ENCODE peak calls at places on chromosomes 7 and 10, in five cellular contexts. G, O, V, A and W are unnamed samples.

GRCh38 chr10:117137031-117137910 is 799 bp downstream of the VAX1 start:
- DNase-seq in G (no peak), O (no peak), V (no peak), A (peak; percentile 51), W (no peak)

GRCh38 chr7:21850531-21851285 is 95.0 kb downstream of the CDCA7L start:
- DNase-seq in G (no peak), O (no peak), V (peak; percentile 11), A (peak; percentile 27), W (no peak)

GRCh38 chr7:54773472-54774399 is 14.7 kb upstream of the SEC61G start:
- DNase-seq in G (peak; percentile 89), O (peak; percentile 81), V (peak; percentile 84), A (peak; percentile 94), W (peak; percentile 57)

GRCh38 chr10:78407009-78407711 is 373.5 kb downstream of the RPS24 start:
- DNase-seq in G (peak; percentile 89), O (peak; percentile 97), V (peak; percentile 93), A (peak; percentile 100), W (peak; percentile 88)

GRCh38 chr7:83936056-83936703 is 258.4 kb downstream of the SEMA3A start:
- DNase-seq in G (peak; percentile 72), O (peak; percentile 13), V (peak; percentile 81), A (peak; percentile 76), W (peak; percentile 53)

GRCh38 chr10:110184363-110184762 is 23.0 kb upstream of the MXI1 start:
- DNase-seq in G (no peak), O (no peak), V (no peak), A (no peak), W (no peak)

GRCh38 chr10:111835562-111835961 is 348.0 kb downstream of the GPAM start:
- DNase-seq in G (no peak), O (no peak), V (no peak), A (no peak), W (no peak)

GRCh38 chr10:58412502-58412961 is 27.3 kb downstream of the TFAM start:
- DNase-seq in G (no peak), O (no peak), V (peak; percentile 63), A (peak; percentile 58), W (peak; percentile 26)

GRCh38 chr7:71538210-71538609 is 406.3 kb downstream of the GALNT17 start:
- DNase-seq in G (no peak), O (no peak), V (no peak), A (no peak), W (no peak)

GRCh38 chr7:28958235-28958945 is at the start of gene TRIL:
- DNase-seq in G (peak; percentile 92), O (peak; percentile 85), V (peak; percentile 50), A (no peak), W (peak; percentile 33)

GRCh38 chr10:1508096-1508495 is 229.2 kb downstream of the ADARB2 start:
- DNase-seq in G (no peak), O (no peak), V (no peak), A (no peak), W (no peak)

GRCh38 chr7:151103973-151104372 is 17.7 kb downstream of the AGAP3 start:
- DNase-seq in G (no peak), O (no peak), V (no peak), A (no peak), W (no peak)

GRCh38 chr7:158388072-158388471 is 199.6 kb downstream of the PTPRN2 start:
- DNase-seq in G (no peak), O (no peak), V (no peak), A (no peak), W (no peak)

GRCh38 chr10:49300140-49300974 is 1.4 kb downstream of the C10orf71 start:
- DNase-seq in G (peak; percentile 20), O (no peak), V (peak; percentile 17), A (no peak), W (no peak)

DNA sequence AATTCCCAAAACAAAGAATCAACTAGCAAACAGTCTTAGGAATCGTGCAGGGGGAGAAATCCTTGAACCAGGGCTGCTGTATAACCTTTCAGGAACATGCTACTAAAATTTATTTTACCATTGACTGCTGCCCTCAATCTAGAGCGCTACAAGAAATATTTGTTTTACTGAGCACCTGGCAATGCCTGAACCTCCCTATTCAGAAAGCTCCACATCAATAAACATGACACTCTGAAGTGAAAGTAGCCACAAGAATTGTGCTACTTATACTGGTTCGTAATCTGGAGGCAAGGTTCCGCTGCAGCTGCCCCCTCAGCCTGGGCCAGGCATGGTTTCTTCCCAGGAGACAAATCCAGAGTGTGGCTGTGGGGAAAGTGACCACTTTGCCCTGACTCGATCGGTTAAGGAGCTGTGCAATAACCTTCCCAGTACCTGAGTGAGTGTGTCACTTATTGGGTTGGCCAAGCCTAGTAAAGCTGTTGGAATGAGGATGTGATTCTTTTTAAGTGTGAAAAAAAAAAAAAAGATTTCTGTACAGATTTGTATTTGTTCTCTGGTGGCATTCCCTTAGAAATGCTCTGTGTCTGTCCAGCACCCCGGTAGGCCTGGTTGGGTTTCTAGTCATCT is 7.7 kb downstream of the VWA2 start:
- DNase-seq in G (no peak), O (no peak), V (no peak), A (peak; percentile 32), W (no peak)
- H3K4me3 ChIP-seq in G (no peak overlapping the region), O (no peak overlapping the region), V (no peak overlapping the region), A (no peak overlapping the region), W (no peak overlapping the region)

GRCh38 chr10:131494451-131494850 is 182.9 kb upstream of the TCERG1L start:
- DNase-seq in G (no peak), O (no peak), V (no peak), A (no peak), W (no peak)

GRCh38 chr10:131492211-131492610 is 180.7 kb upstream of the TCERG1L start:
- DNase-seq in G (no peak), O (no peak), V (no peak), A (no peak), W (no peak)

GRCh38 chr10:131496351-131497052 is 185.0 kb upstream of the TCERG1L start:
- DNase-seq in G (no peak), O (no peak), V (no peak), A (no peak), W (no peak)

GRCh38 chr10:131495892-131496291 is 184.4 kb upstream of the TCERG1L start:
- DNase-seq in G (no peak), O (no peak), V (no peak), A (no peak), W (no peak)

DNA sequence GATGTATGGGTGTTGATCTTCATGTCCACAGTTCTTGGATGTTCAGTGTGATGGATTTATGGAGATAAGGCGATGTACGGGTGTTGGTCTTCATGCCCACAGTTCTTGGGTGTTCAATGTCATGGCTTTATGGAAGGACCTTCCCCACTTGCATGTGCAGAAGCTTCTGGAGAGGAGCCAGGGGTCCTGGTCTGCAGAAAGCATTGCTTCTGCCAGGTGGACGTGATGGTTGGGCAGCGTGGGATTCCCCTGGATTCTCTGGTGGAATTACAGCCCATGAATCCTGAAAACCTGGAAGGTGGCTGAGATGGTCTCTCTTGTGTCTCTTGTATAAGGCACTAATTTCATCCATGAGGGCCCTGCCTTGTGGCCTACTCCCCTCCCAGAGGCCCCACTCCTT is 183.7 kb upstream of the TCERG1L start:
- DNase-seq in G (no peak), O (no peak), V (no peak), A (no peak), W (no peak)
- H3K27ac ChIP-seq in G (no peak overlapping the region), O (no peak overlapping the region), V (no peak overlapping the region), A (no peak overlapping the region), W (no peak overlapping the region)

GRCh38 chr10:61586829-61587228 is 75.9 kb upstream of the CABCOCO1 start:
- DNase-seq in G (no peak), O (no peak), V (no peak), A (no peak), W (no peak)

GRCh38 chr10:61594430-61594829 is 68.3 kb upstream of the CABCOCO1 start:
- DNase-seq in G (no peak), O (no peak), V (no peak), A (no peak), W (no peak)

GRCh38 chr10:61588770-61589211 is 73.9 kb upstream of the CABCOCO1 start:
- DNase-seq in G (no peak), O (no peak), V (peak; percentile 36), A (peak; percentile 33), W (no peak)

GRCh38 chr10:61589547-61590243 is 73.0 kb upstream of the CABCOCO1 start:
- DNase-seq in G (no peak), O (no peak), V (peak; percentile 35), A (peak; percentile 69), W (no peak)

GRCh38 chr10:61592581-61592980 is 70.1 kb upstream of the CABCOCO1 start:
- DNase-seq in G (no peak), O (no peak), V (no peak), A (peak; percentile 91), W (no peak)
- TF ChIP-seq CTCF in G (no peak), O (no peak), V (no peak), A (peak; percentile 100), W (no peak)

DNA sequence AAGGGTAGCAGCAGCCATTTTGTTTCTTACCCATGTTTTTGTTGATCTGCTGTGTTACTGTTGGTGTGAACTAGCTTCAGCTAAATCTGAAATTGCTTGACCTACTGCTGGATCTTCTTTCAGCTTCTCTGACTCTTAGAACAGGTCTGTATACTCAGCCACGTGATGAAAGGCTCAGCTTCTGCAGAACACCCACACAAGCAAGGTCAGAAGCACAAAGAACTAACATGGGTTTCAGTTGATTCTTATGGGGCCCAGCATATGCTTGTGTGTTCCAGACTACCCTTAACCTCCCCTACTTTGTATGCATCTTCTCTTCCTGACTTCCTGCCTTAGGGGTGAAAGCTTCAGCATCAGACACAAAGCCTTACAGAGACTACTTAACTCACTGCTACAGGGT is 186.8 kb downstream of the HGF start:
- DNase-seq in G (no peak), O (no peak), V (no peak), A (no peak), W (no peak)
- H3K4me3 ChIP-seq in G (no peak overlapping the region), O (no peak overlapping the region), V (no peak overlapping the region), A (no peak overlapping the region), W (no peak overlapping the region)

GRCh38 chr7:111477462-111478225 is 84.6 kb downstream of the IMMP2L start:
- DNase-seq in G (no peak), O (no peak), V (no peak), A (no peak), W (no peak)
- H3K27ac ChIP-seq in G (no peak overlapping the region), O (no peak overlapping the region), V (no peak overlapping the region), A (no peak overlapping the region), W (no peak overlapping the region)

DNA sequence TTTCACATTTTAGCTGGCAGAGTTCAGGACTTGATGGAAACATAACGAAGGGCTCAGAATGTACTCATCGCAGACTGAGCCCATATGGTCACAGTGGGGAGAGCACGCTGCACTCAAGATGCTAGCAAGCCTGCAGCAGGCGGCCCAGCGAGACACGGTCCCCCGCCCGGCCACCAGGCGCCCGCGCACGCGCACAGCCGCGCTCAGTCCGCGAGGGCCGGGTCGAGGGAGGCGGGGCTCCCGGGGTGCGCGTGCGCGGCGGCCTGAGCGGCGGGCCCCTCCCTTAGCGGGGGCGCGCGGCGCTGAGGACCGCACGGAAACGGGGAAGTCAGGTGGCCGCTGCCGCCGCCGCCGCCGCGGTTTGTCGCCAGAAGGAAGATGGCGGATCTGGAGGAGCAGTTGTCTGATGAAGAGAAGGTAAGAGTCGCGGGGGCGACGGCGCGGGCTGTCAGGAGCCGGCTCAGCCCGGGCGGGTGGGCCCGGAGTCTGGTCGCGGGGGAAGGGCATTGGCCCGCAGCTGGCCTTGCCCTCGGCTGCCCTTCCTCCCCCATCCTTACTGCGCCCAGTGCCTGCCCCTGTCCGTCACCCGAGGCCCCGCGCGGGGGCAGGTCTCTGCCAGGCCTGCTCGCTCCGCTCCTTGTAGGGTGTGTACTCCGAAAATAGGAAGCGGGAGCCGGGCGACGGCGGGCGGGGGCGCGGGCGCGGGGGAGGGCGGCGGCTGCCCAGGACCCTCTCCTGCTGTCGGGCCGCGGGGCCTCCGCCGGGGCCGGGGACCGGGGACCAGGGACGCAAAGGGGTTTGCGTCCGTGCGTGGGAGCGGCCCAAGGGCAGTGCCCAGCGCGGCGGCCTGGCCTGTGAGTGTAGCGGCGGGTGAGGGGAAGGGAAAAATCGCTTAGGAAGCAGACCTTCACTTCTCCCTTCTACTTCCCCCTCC is at the start of gene CAPZA2:
- DNase-seq in G (peak; percentile 96), O (peak; percentile 87), V (peak; percentile 85), A (peak; percentile 94), W (peak; percentile 55)
- TF ChIP-seq CTCF in G (peak; percentile 49), O (peak; percentile 13), V (peak; percentile 39), A (no peak), W (peak; percentile 30)